ENCODE peak calls at places on chromosomes 7 and 10, in four cellular contexts. One of them, this sample, is unnamed.

GRCh38 chr10:15305161-15305560 is 65.9 kb downstream of the FAM171A1 start:
- DNase-seq in WTC11: no peak
- DNase-seq in activated CD8-positive, alpha-beta memory T cell treated with anti-CD3 and anti-CD28 coated beads for 4 hours: no peak
- DNase-seq in upper lobe of right lung: no peak
- DNase-seq in this sample: no peak

GRCh38 chr7:129748710-129749109 is 137.2 kb downstream of the NRF1 start:
- DNase-seq in activated CD8-positive, alpha-beta memory T cell treated with anti-CD3 and anti-CD28 coated beads for 4 hours: no peak
- DNase-seq in WTC11: no peak
- DNase-seq in upper lobe of right lung: no peak
- DNase-seq in this sample: no peak

GRCh38 chr10:75818552-75818951 is 387.1 kb downstream of the LRMDA start:
- DNase-seq in activated CD8-positive, alpha-beta memory T cell treated with anti-CD3 and anti-CD28 coated beads for 4 hours: no peak
- DNase-seq in upper lobe of right lung: no peak
- DNase-seq in WTC11: no peak
- DNase-seq in this sample: no peak

GRCh38 chr7:113405296-113406056 is 287.1 kb upstream of the SMIM30 start:
- DNase-seq in activated CD8-positive, alpha-beta memory T cell treated with anti-CD3 and anti-CD28 coated beads for 4 hours: no peak
- DNase-seq in WTC11: no peak
- DNase-seq in upper lobe of right lung: no peak
- DNase-seq in this sample: no peak

GRCh38 chr10:66180651-66181318 is 745.1 kb upstream of the LRRTM3 start:
- DNase-seq in WTC11: no peak
- DNase-seq in upper lobe of right lung: no peak
- DNase-seq in activated CD8-positive, alpha-beta memory T cell treated with anti-CD3 and anti-CD28 coated beads for 4 hours: no peak
- DNase-seq in this sample: peak; percentile 42

GRCh38 chr7:141562972-141563371 is 11.8 kb downstream of the AGK start:
- DNase-seq in upper lobe of right lung: no peak
- DNase-seq in WTC11: no peak
- DNase-seq in activated CD8-positive, alpha-beta memory T cell treated with anti-CD3 and anti-CD28 coated beads for 4 hours: no peak
- DNase-seq in this sample: no peak

GRCh38 chr10:132725202-132725601 is 60.7 kb downstream of the NKX6-2 start:
- DNase-seq in activated CD8-positive, alpha-beta memory T cell treated with anti-CD3 and anti-CD28 coated beads for 4 hours: no peak
- DNase-seq in upper lobe of right lung: no peak
- DNase-seq in WTC11: no peak
- DNase-seq in this sample: no peak

GRCh38 chr10:13195016-13195415 is 33.7 kb downstream of the MCM10 start:
- DNase-seq in upper lobe of right lung: no peak
- DNase-seq in activated CD8-positive, alpha-beta memory T cell treated with anti-CD3 and anti-CD28 coated beads for 4 hours: no peak
- DNase-seq in WTC11: no peak
- DNase-seq in this sample: no peak

GRCh38 chr7:129896568-129897382 is 56.0 kb downstream of the UBE2H start:
- DNase-seq in upper lobe of right lung: no peak
- DNase-seq in WTC11: no peak
- DNase-seq in activated CD8-positive, alpha-beta memory T cell treated with anti-CD3 and anti-CD28 coated beads for 4 hours: no peak
- DNase-seq in this sample: no peak

GRCh38 chr10:19904202-19904661 is 88.0 kb downstream of the PLXDC2 start:
- DNase-seq in activated CD8-positive, alpha-beta memory T cell treated with anti-CD3 and anti-CD28 coated beads for 4 hours: no peak
- DNase-seq in WTC11: no peak
- DNase-seq in upper lobe of right lung: no peak
- DNase-seq in this sample: no peak

GRCh38 chr7:102916426-102916825 is 3.6 kb downstream of the LRRC17 start:
- DNase-seq in upper lobe of right lung: no peak
- DNase-seq in activated CD8-positive, alpha-beta memory T cell treated with anti-CD3 and anti-CD28 coated beads for 4 hours: no peak
- DNase-seq in WTC11: no peak
- DNase-seq in this sample: no peak

This sample was measured in NT2/D1.